ENCODE peak calls at places on chromosomes 1 and 21, in four cellular contexts. C, T, B and U are unnamed samples. For H3K4me1, the result is how much of the 10 kb centered on the place peaks cover.

GRCh38 chr1:116962976-116963639 is 38.5 kb upstream of the CD101 start:
- DNase-seq in T (no peak), C (peak), B (no peak), U (no peak)

GRCh38 chr1:216181590-216181989 is 241.7 kb downstream of the USH2A start:
- DNase-seq in T (no peak), B (no peak), C (no peak), U (no peak)

GRCh38 chr1:24091971-24092482 is 19.9 kb downstream of the MYOM3 start:
- DNase-seq in B (no peak), C (no peak), T (no peak), U (no peak)

GRCh38 chr1:207050768-207051614 is at the start of gene YOD1:
- DNase-seq in B (peak), T (peak), C (peak), U (peak)

GRCh38 chr1:110675060-110675791 is 486 bp upstream of the KCNA3 start:
- DNase-seq in B (no peak), C (no peak), T (no peak), U (no peak)

GRCh38 chr1:36731226-36732037 is 248.7 kb upstream of the CSF3R start:
- DNase-seq in B (no peak), C (no peak), T (no peak), U (no peak)

GRCh38 chr1:95018602-95019369 is 54.0 kb downstream of the ALG14 start:
- DNase-seq in T (no peak), B (no peak), C (no peak), U (no peak)

GRCh38 chr1:219990782-219991510 is 55.4 kb downstream of the EPRS1 start:
- DNase-seq in C (no peak), B (no peak), T (peak), U (no peak)

GRCh38 chr1:9437931-9438330 is 101.3 kb upstream of the SLC25A33 start:
- DNase-seq in B (no peak), C (no peak), T (no peak), U (peak)

GRCh38 chr1:25784575-25785051 is 15.4 kb upstream of the SELENON start:
- DNase-seq in T (no peak), B (no peak), C (no peak), U (no peak)

GRCh38 chr1:103497404-103497803 is 28.1 kb upstream of the RNPC3 start:
- DNase-seq in T (no peak), B (no peak), C (no peak), U (no peak)

GRCh38 chr21:42547001-42547905 is 33.6 kb downstream of the SLC37A1 start:
- DNase-seq in C (no peak), T (no peak), B (no peak), U (no peak)

GRCh38 chr1:6178751-6179563 is 1.2 kb downstream of the CHD5 start:
- DNase-seq in T (no peak), B (no peak), C (no peak), U (no peak)

GRCh38 chr1:20476260-20477038 is 9.6 kb downstream of the CAMK2N1 start:
- DNase-seq in B (peak), C (no peak), T (no peak), U (peak)

GRCh38 chr1:231814031-231814430 is 187.4 kb downstream of the DISC1 start:
- DNase-seq in B (no peak), C (no peak), T (no peak), U (no peak)

GRCh38 chr1:241918879-241919278 is 38.7 kb upstream of the BECN2 start:
- DNase-seq in C (no peak), T (no peak), B (no peak), U (no peak)

GRCh38 chr1:170556910-170557309 is 24.9 kb downstream of the GORAB start:
- DNase-seq in T (no peak), B (no peak), C (no peak), U (no peak)

GRCh38 chr1:231778009-231778719 is 151.6 kb downstream of the DISC1 start:
- DNase-seq in B (no peak), C (no peak), T (no peak), U (peak)

GRCh38 chr21:35478096-35479080 is 429.3 kb upstream of the RUNX1 start:
- DNase-seq in C (no peak), T (no peak), B (no peak), U (no peak)

GRCh38 chr1:46525253-46525983 is 26.0 kb downstream of the KNCN start:
- DNase-seq in B (no peak), C (no peak), T (no peak), U (no peak)
- H3K4me3 ChIP-seq in B (no peak), C (no peak), T (no peak), U (no peak)

DNA sequence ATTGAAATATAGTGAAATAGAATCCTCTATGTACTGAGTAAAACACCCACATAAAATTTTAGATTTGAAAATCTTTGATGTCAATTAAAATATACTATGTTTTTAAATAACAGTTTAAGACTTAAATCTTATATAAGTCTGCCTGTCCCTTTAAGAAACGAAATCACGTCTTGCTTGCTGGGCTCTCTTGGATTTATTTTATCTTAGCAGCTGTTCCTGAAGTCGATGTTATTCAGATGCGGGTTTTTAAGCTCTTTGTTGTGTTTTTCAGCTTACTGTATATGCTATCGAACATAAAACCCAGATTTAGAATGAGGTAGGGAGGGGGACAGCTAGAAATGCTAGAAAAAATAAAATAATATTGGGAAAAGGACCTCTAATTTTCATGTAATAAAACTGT is 11.1 kb upstream of the SSX2IP start:
- DNase-seq in B (no peak), T (no peak), C (no peak), U (no peak)
- H3K4me1 ChIP-seq in B (under half), T (under half), C (under half), U (under half)

GRCh38 chr1:41618871-41619270 is 134.4 kb upstream of the EDN2 start:
- DNase-seq in C (peak), T (no peak), B (no peak), U (no peak)

GRCh38 chr1:41616563-41616962 is 132.1 kb upstream of the EDN2 start:
- DNase-seq in C (no peak), T (no peak), B (no peak), U (no peak)

GRCh38 chr1:41619511-41620364 is 135.3 kb upstream of the EDN2 start:
- DNase-seq in C (peak), T (no peak), B (no peak), U (peak)

GRCh38 chr1:41617336-41617735 is 132.9 kb upstream of the EDN2 start:
- DNase-seq in B (no peak), T (no peak), C (peak), U (no peak)

GRCh38 chr1:41618066-41618825 is 133.8 kb upstream of the EDN2 start:
- DNase-seq in C (peak), T (no peak), B (peak), U (peak)
- TF ChIP-seq POLR2AphosphoS5 in C (peak), T (no peak), B (peak), U (peak)

GRCh38 chr1:235864965-235865525 is 1.7 kb downstream of the LYST start:
- DNase-seq in T (no peak), B (no peak), C (no peak), U (no peak)
- H3K4me3 ChIP-seq in T (peak), B (peak), C (peak), U (peak)

DNA sequence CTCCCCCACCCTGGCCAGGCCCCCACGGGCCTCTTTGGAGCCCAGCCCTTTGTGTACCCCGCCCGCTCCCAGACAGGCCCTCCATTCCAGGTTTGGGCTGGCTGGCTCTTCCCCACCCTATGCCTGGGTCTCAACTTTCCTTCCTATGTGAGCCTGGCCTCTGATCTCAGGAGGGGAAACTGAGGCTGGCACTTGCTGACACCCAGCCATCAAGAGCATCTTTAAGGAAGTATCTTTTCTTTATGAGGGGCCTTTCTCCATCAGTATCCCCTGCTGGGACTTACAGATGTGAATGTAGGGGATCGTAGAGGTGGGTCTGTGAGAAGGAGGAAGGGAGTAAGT is 5.6 kb downstream of the NECTIN4 start:
- DNase-seq in T (no peak), B (no peak), C (no peak), U (no peak)
- H3K4me1 ChIP-seq in T (under half), B (under half), C (under half), U (under half)

GRCh38 chr1:198927129-198927528 is 288.3 kb downstream of the PTPRC start:
- DNase-seq in C (no peak), T (no peak), B (no peak), U (no peak)
- TF ChIP-seq POLR2AphosphoS5 in C (no peak), T (no peak), B (no peak), U (no peak)

DNA sequence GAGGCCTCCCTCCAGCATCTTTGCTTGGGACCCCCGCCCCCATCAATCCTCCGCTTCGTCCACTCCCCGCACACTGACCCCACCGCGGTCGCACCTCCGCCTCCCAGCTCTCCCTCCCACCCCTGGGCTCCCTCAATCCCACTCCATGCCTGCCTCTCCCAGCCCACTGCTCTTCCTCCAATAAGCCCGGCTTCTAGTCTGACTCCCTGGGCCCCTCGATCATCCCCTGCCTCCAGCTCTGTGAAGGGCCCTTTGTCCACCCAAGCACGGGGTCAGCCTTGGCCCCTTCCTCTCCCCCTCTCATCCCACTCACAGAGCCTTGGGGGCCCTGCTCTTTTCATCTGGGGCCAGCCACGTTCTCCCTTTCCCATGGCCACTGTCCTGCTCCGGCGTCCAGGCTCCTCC is 1.5 kb upstream of the TMEM200B start:
- DNase-seq in C (no peak), B (no peak), T (no peak), U (no peak)
- H3K4me3 ChIP-seq in C (peak), B (peak), T (peak), U (peak)